ENCODE peak calls at places on chromosomes 1 and 21, in eight cellular contexts. B, E, O, S, R, P, K and D are unnamed samples.
A peak's percentile ranks its signal among the peaks of the same experiment; 100 is the strongest.

GRCh38 chr1:68600049-68600661 is 103.3 kb upstream of the DEPDC1 start:
- DNase-seq in B (no peak), E (no peak), O (no peak), S (no peak), R (no peak), P (no peak), K (no peak), D (no peak)

GRCh38 chr1:92698932-92699331 is 86.0 kb downstream of the EVI5 start:
- DNase-seq in B (no peak), E (no peak), O (no peak), S (no peak), R (no peak), P (no peak), K (no peak), D (no peak)

GRCh38 chr1:58572691-58573090 is 4.4 kb downstream of the TACSTD2 start:
- DNase-seq in B (no peak), E (no peak), O (no peak), S (no peak), R (no peak), P (no peak), K (no peak), D (no peak)

GRCh38 chr1:231315887-231316286 is 21.8 kb downstream of the EXOC8 start:
- DNase-seq in B (peak; percentile 20), E (peak; percentile 18), O (peak; percentile 7), S (peak; percentile 36), R (no peak), P (peak; percentile 30), K (peak; percentile 15), D (no peak)

GRCh38 chr1:12047120-12047876 is 15.8 kb upstream of the TNFRSF8 start:
- DNase-seq in B (peak; percentile 45), E (peak; percentile 38), O (no peak), S (no peak), R (no peak), P (no peak), K (no peak), D (peak; percentile 61)

GRCh38 chr1:201517631-201518030 is 10.7 kb upstream of the CSRP1 start:
- DNase-seq in B (no peak), E (no peak), O (no peak), S (no peak), R (no peak), P (peak; percentile 65), K (no peak), D (no peak)

GRCh38 chr1:229342305-229342901 is 444 bp downstream of the CCSAP start:
- DNase-seq in B (peak; percentile 76), E (peak; percentile 85), O (peak; percentile 81), S (peak; percentile 87), R (peak; percentile 76), P (peak; percentile 93), K (peak; percentile 68), D (peak; percentile 83)

GRCh38 chr1:202010042-202011015 is at the start of gene ELF3:
- DNase-seq in B (no peak), E (no peak), O (no peak), S (no peak), R (no peak), P (peak; percentile 96), K (no peak), D (no peak)

GRCh38 chr21:35084869-35085268 is 35.8 kb upstream of the RUNX1 start:
- DNase-seq in B (no peak), E (no peak), O (no peak), S (no peak), R (no peak), P (no peak), K (no peak), D (no peak)

GRCh38 chr1:70364439-70364838 is 9.9 kb upstream of the ANKRD13C start:
- DNase-seq in B (no peak), E (no peak), O (no peak), S (no peak), R (no peak), P (no peak), K (no peak), D (no peak)

GRCh38 chr1:174786760-174787159 is 213.0 kb upstream of the CACYBP start:
- DNase-seq in B (no peak), E (no peak), O (no peak), S (no peak), R (no peak), P (no peak), K (no peak), D (no peak)

GRCh38 chr1:227212164-227212563 is 106.1 kb downstream of the CDC42BPA start:
- DNase-seq in B (no peak), E (no peak), O (no peak), S (no peak), R (no peak), P (no peak), K (no peak), D (no peak)

GRCh38 chr1:66296370-66296769 is 237.6 kb upstream of the SGIP1 start:
- DNase-seq in B (no peak), E (no peak), O (no peak), S (no peak), R (no peak), P (no peak), K (no peak), D (no peak)

GRCh38 chr1:50458507-50458906 is 35.3 kb upstream of the DMRTA2 start:
- DNase-seq in B (no peak), E (no peak), O (no peak), S (no peak), R (no peak), P (no peak), K (no peak), D (no peak)